ENCODE peak calls at places on chromosomes 3 and 15, in nine cellular contexts. Q is A549, U is GM12878, R is upper lobe of left lung, O is sigmoid colon, D is suprapubic skin, M is transverse colon, N is H1, L is esophagus muscularis mucosa. C is an unnamed sample.

GRCh38 chr3:53748512-53749271 is 97.5 kb downstream of the CHDH start:
- DNase-seq in O (peak), D (no peak), R (no peak), U (peak), N (no peak), L (no peak), M (no peak), Q (no peak), C (no peak)

GRCh38 chr15:79430901-79431635 is 1.1 kb upstream of the MINAR1 start:
- DNase-seq in R (no peak), N (peak), U (no peak), Q (no peak), D (no peak), O (no peak), M (no peak), L (peak), C (no peak)

GRCh38 chr3:38457111-38458003 is 3.7 kb downstream of the ACVR2B start:
- DNase-seq in O (no peak), D (no peak), U (no peak), L (no peak), Q (no peak), M (no peak), R (peak), N (no peak), C (no peak)

GRCh38 chr15:95325763-95326688 is 1004.5 kb upstream of the NR2F2 start:
- DNase-seq in N (no peak), M (no peak), L (no peak), Q (no peak), D (no peak), U (no peak), R (no peak), O (no peak), C (no peak)

GRCh38 chr3:88195951-88196434 is 46.2 kb downstream of the C3orf38 start:
- DNase-seq in Q (no peak), O (no peak), R (no peak), M (no peak), N (no peak), U (no peak), D (no peak), L (no peak), C (no peak)

GRCh38 chr3:67655364-67656121 is 1.1 kb upstream of the SUCLG2 start:
- DNase-seq in N (no peak), L (no peak), Q (no peak), M (peak), D (no peak), R (peak), O (no peak), U (peak), C (peak)

GRCh38 chr3:11845661-11846060 is 1.0 kb downstream of the TAMM41 start:
- DNase-seq in U (no peak), L (no peak), D (no peak), O (no peak), N (no peak), M (no peak), Q (peak), R (no peak), C (no peak)

GRCh38 chr3:65830948-65831732 is 207.6 kb downstream of the MAGI1 start:
- DNase-seq in N (no peak), M (no peak), O (no peak), D (no peak), L (no peak), U (no peak), Q (no peak), R (no peak), C (no peak)

GRCh38 chr15:70236306-70237103 is 138.8 kb upstream of the TLE3 start:
- DNase-seq in R (no peak), N (no peak), D (no peak), M (no peak), U (no peak), Q (no peak), O (peak), L (no peak), C (no peak)

GRCh38 chr3:89227218-89227617 is 119.8 kb downstream of the EPHA3 start:
- DNase-seq in O (no peak), Q (no peak), N (no peak), U (no peak), R (no peak), D (no peak), M (no peak), L (no peak), C (no peak)

GRCh38 chr3:56904526-56905245 is 102.9 kb upstream of the ARHGEF3 start:
- DNase-seq in M (peak), N (no peak), D (no peak), L (no peak), Q (no peak), U (no peak), R (no peak), O (no peak), C (no peak)

GRCh38 chr3:42698911-42699230 is 3.7 kb downstream of the HHATL start:
- DNase-seq in O (no peak), R (peak), D (no peak), N (peak), M (no peak), Q (no peak), L (no peak), U (no peak), C (peak)

GRCh38 chr15:66650433-66650832 is 51.6 kb upstream of the SMAD6 start:
- DNase-seq in U (no peak), R (peak), Q (no peak), M (no peak), N (no peak), L (no peak), D (no peak), O (no peak), C (no peak)

GRCh38 chr15:42194502-42194901 is 13.6 kb downstream of the VPS39 start:
- DNase-seq in N (no peak), Q (no peak), O (no peak), R (peak), L (no peak), U (no peak), D (no peak), M (peak), C (no peak)

GRCh38 chr3:66393486-66394260 is 107.1 kb downstream of the LRIG1 start:
- DNase-seq in Q (no peak), L (no peak), D (peak), R (no peak), M (no peak), O (peak), U (peak), N (no peak), C (no peak)

GRCh38 chr3:151367448-151367847 is 17.1 kb downstream of the P2RY12 start:
- DNase-seq in N (no peak), O (no peak), D (no peak), L (no peak), M (no peak), U (no peak), R (no peak), Q (no peak), C (no peak)

GRCh38 chr3:32004111-32004790 is 22.7 kb downstream of the ZNF860 start:
- DNase-seq in D (no peak), O (no peak), N (no peak), Q (no peak), M (no peak), R (no peak), U (no peak), L (no peak), C (no peak)

GRCh38 chr15:68524753-68525584 is 53.8 kb upstream of the CORO2B start:
- DNase-seq in O (no peak), U (no peak), L (no peak), D (no peak), Q (no peak), M (no peak), R (no peak), N (no peak), C (no peak)

GRCh38 chr15:100633763-100634075 is 31.3 kb downstream of the ASB7 start:
- DNase-seq in R (peak), M (no peak), U (no peak), O (no peak), N (no peak), L (no peak), D (no peak), Q (no peak), C (no peak)

GRCh38 chr15:37931868-37932267 is 2.6 kb upstream of the TMCO5A start:
- DNase-seq in N (no peak), D (no peak), L (no peak), R (no peak), M (no peak), Q (no peak), U (no peak), O (no peak), C (no peak)

GRCh38 chr3:183490653-183491052 is 62.2 kb upstream of the MCF2L2 start:
- DNase-seq in M (peak), Q (no peak), U (no peak), D (no peak), L (peak), O (no peak), N (peak), R (peak), C (peak)

GRCh38 chr15:95447486-95447885 is 883.0 kb upstream of the NR2F2 start:
- DNase-seq in N (no peak), O (no peak), U (no peak), D (no peak), Q (no peak), L (no peak), R (no peak), M (no peak), C (no peak)

GRCh38 chr15:100986158-100986896 is 67.2 kb downstream of the LRRK1 start:
- DNase-seq in M (peak), L (no peak), O (no peak), R (no peak), D (no peak), U (no peak), Q (no peak), N (no peak), C (no peak)

GRCh38 chr3:157290761-157291160 is 130.8 kb upstream of the CCNL1 start:
- DNase-seq in U (no peak), N (no peak), L (no peak), R (no peak), M (no peak), Q (no peak), D (no peak), O (no peak), C (no peak)

GRCh38 chr15:32705450-32705849 is 12.4 kb upstream of the GREM1 start:
- DNase-seq in M (no peak), Q (no peak), U (no peak), R (no peak), D (no peak), N (no peak), O (no peak), L (no peak), C (no peak)

GRCh38 chr3:157119369-157119951 is 40.5 kb downstream of the CCNL1 start:
- DNase-seq in R (no peak), Q (no peak), O (no peak), N (no peak), D (no peak), M (peak), L (no peak), U (no peak), C (no peak)

GRCh38 chr3:52831500-52832301 is 1.2 kb upstream of the ITIH4 start:
- DNase-seq in L (no peak), O (peak), Q (peak), D (no peak), N (no peak), M (peak), U (no peak), R (peak), C (peak)

GRCh38 chr3:99981138-99981537 is 133.2 kb downstream of the FILIP1L start:
- DNase-seq in M (no peak), U (no peak), D (no peak), O (no peak), Q (no peak), R (no peak), L (no peak), N (no peak), C (no peak)

GRCh38 chr3:74139648-74140047 is 474.8 kb downstream of the CNTN3 start:
- DNase-seq in L (no peak), U (no peak), D (no peak), M (no peak), R (no peak), Q (no peak), N (no peak), O (no peak), C (no peak)

GRCh38 chr15:87167055-87167454 is 1087.4 kb downstream of the AGBL1 start:
- DNase-seq in D (no peak), R (no peak), Q (no peak), M (no peak), O (no peak), L (no peak), U (no peak), N (no peak), C (no peak)

GRCh38 chr3:194757629-194758028 is 71.9 kb downstream of the FAM43A start:
- DNase-seq in M (no peak), D (no peak), N (no peak), U (no peak), O (peak), L (no peak), Q (no peak), R (no peak), C (no peak)

GRCh38 chr3:175980731-175981130 is 1121.6 kb downstream of the NAALADL2 start:
- DNase-seq in L (no peak), M (no peak), D (no peak), U (no peak), Q (no peak), O (no peak), N (no peak), R (no peak), C (no peak)

GRCh38 chr3:185339945-185340344 is 23.0 kb upstream of the MAP3K13 start:
- DNase-seq in M (no peak), Q (no peak), N (no peak), U (no peak), D (no peak), O (no peak), R (no peak), L (no peak), C (no peak)

GRCh38 chr3:72177075-72178050 is 392.4 kb upstream of the PROK2 start:
- DNase-seq in M (peak), L (no peak), U (no peak), O (peak), R (peak), N (no peak), Q (no peak), D (no peak), C (peak)

GRCh38 chr3:47370887-47371697 is 9.7 kb upstream of the PTPN23 start:
- DNase-seq in R (peak), L (no peak), O (no peak), Q (peak), N (peak), D (no peak), M (peak), U (no peak), C (no peak)

DNA sequence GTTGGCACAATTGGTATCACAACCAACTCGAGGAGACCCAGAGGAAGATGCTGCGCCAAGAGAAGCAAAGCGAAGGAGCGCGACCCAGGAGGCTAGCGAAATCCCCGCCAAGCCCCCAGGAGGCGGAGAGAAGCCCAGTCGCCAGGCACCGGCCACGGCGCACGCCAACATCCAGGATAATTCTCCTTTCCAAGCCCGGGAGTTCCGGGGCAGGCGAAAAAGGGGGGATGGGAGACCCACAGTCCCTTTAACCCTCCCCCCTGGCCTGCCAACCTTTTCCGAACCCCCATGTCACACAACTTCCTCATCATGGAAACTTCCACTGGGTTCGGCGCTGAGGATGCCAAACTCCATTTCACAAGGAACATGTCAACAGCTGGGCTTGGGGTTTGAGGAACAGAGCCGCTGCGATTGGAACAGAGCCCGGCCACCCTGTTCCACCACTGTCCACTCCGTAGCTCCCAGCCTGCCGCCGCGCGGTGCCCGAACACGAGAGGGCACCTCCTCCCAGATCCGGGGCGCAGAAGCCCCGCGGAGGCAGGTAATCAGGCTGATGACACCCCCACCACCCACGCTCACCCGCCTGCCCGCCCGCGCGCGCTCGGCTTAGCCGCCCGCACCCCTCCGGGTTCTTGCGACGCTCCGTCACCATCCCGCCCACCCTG is 567 bp downstream of the THRB start:
- DNase-seq in O (peak), R (peak), L (no peak), Q (peak), M (peak), N (peak), D (peak), U (no peak), C (peak)
- TF ChIP-seq EP300 in O (no peak), R (no peak), L (no peak), Q (no peak), M (no peak), N (no peak), D (no peak), U (no peak), C (no peak)

DNA sequence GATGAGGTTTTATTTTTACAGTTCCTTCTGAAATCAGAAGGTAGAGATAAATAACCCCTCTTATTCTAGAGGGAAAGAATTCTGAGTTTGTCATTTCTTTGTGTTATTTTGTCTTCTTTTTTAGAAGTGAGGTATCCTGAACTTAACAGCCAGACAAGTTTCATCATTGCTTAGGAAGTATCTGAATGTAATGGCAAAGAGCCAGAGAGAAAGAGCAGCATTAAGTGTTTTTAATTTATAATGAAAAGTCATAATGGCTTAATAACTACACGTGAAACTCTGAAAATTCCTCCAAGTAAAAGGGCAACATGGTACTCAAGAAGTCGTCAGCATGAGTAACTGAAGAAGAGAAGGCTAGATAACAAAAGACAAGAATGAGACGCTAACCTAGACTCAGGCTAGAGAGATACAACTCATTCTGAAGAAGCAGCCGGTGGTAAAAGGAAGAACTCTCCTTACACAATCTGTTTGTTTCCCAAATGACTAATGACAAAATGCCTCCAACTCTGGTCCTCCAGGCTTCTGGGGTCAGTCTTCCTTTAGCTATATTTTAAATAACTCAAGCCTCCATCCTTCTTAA is 116.2 kb upstream of the NECTIN3 start:
- DNase-seq in O (no peak), U (no peak), Q (no peak), L (no peak), R (no peak), M (no peak), D (no peak), N (no peak), C (no peak)
- TF ChIP-seq EP300 in O (no peak), U (no peak), Q (no peak), L (no peak), R (no peak), M (no peak), D (no peak), N (no peak), C (no peak)

DNA sequence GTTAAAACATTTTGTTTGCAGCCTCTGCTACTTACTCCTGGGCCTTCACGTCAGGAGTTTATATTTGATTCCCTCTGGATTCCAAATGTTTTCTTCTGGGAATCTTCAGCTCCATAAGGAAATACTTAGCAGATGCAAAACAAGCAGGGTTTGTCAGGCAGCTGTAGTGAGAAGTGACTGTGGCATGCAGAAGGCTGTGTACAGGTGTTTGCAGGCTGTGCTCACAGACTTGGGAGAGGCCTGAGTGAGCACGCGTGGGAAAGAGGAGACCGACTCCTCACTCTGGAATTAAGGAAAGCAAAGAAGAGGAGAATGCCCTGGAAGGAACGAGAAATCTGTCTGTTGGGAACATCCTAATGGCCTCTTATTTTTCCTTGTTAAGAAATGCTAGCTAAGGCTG is 82.4 kb downstream of the TGFBR2 start:
- DNase-seq in Q (no peak), U (no peak), M (peak), N (no peak), D (no peak), L (no peak), O (no peak), R (no peak), C (no peak)
- TF ChIP-seq EP300 in Q (no peak), U (no peak), M (no peak), N (no peak), D (no peak), L (no peak), O (no peak), R (no peak), C (no peak)

GRCh38 chr15:49290204-49290603 is 120.2 kb downstream of the GALK2 start:
- DNase-seq in R (no peak), U (no peak), O (no peak), Q (no peak), D (no peak), M (no peak), N (no peak), L (no peak), C (no peak)

GRCh38 chr15:49288411-49288810 is 118.4 kb downstream of the GALK2 start:
- DNase-seq in R (no peak), O (no peak), D (no peak), M (no peak), Q (no peak), U (no peak), N (no peak), L (no peak), C (no peak)

GRCh38 chr15:49282366-49282765 is 112.3 kb downstream of the GALK2 start:
- DNase-seq in L (no peak), O (no peak), N (no peak), U (no peak), D (no peak), Q (no peak), M (no peak), R (no peak), C (no peak)

DNA sequence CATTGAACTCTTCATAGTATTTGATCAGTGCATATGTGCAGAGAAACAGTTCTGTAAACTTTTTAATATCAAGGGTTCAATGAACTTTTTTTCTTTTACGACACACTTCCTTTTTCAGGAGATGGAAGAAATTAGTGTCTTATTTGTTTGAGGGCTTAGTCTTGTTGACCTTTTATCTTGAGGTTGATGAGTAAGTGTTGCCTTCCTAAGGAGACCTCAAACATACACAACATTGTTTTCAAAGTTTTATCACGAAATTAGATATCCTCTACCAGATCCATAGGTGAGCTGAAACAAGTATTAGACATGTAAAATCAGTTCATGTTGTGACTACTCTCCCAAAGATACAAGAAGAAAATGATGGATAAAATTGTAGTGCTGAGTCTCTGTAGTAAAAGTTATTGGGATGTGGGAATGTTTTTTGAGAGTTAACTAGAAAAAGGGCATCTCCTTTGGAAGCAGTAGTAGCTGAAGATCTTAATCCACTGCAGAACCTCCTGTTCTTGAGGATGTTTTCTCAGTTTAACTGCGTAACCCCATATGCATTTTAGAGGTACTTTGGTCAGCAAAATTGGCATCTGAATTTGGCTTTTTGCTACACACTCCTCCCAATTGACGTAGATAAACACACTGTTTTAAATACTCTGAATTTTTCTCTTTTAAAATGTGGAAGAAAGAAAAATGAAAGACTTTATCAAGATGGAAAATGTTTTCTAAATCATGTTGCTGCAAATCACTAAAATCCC is 116.8 kb downstream of the GALK2 start:
- DNase-seq in U (no peak), D (no peak), L (no peak), N (no peak), R (no peak), Q (no peak), M (no peak), O (no peak), C (no peak)
- TF ChIP-seq EP300 in U (no peak), D (no peak), L (no peak), N (no peak), R (no peak), Q (no peak), M (no peak), O (no peak), C (no peak)

C was measured in stomach.